ENCODE peak calls at places on chromosomes 12 and 14, in eight cellular contexts. One of them, this sample, is unnamed.

GRCh38 chr12:58728397-58728796 is 191.9 kb downstream of the LRIG3 start:
- DNase-seq in fibroblast of lung: no peak
- DNase-seq in pancreas: no peak
- DNase-seq in body of pancreas: no peak
- DNase-seq in WTC11: no peak
- DNase-seq in BE2C: no peak
- DNase-seq in NB4: no peak
- DNase-seq in lower lobe of right lung: no peak
- DNase-seq in this sample: no peak

GRCh38 chr12:130826151-130826801 is 12.8 kb downstream of the STX2 start:
- DNase-seq in fibroblast of lung: peak
- DNase-seq in pancreas: no peak
- DNase-seq in body of pancreas: peak
- DNase-seq in WTC11: peak
- DNase-seq in BE2C: peak
- DNase-seq in NB4: peak
- DNase-seq in lower lobe of right lung: peak
- DNase-seq in this sample: peak

GRCh38 chr14:89853976-89854693 is 100.4 kb downstream of the EFCAB11 start:
- DNase-seq in fibroblast of lung: no peak
- DNase-seq in pancreas: no peak
- DNase-seq in body of pancreas: no peak
- DNase-seq in WTC11: no peak
- DNase-seq in BE2C: no peak
- DNase-seq in NB4: no peak
- DNase-seq in lower lobe of right lung: no peak
- DNase-seq in this sample: no peak

GRCh38 chr14:66036598-66036997 is 449.6 kb upstream of the CCDC196 start:
- DNase-seq in fibroblast of lung: no peak
- DNase-seq in pancreas: no peak
- DNase-seq in body of pancreas: no peak
- DNase-seq in WTC11: no peak
- DNase-seq in BE2C: no peak
- DNase-seq in NB4: no peak
- DNase-seq in lower lobe of right lung: no peak
- DNase-seq in this sample: no peak

GRCh38 chr12:67661311-67662011 is 12.9 kb downstream of the DYRK2 start:
- DNase-seq in fibroblast of lung: peak
- DNase-seq in pancreas: no peak
- DNase-seq in body of pancreas: no peak
- DNase-seq in WTC11: no peak
- DNase-seq in BE2C: no peak
- DNase-seq in NB4: peak
- DNase-seq in lower lobe of right lung: no peak
- DNase-seq in this sample: no peak

GRCh38 chr14:50013934-50014333 is 102.4 kb downstream of the VCPKMT start:
- DNase-seq in fibroblast of lung: no peak
- DNase-seq in pancreas: no peak
- DNase-seq in body of pancreas: no peak
- DNase-seq in WTC11: no peak
- DNase-seq in BE2C: no peak
- DNase-seq in NB4: no peak
- DNase-seq in lower lobe of right lung: no peak
- DNase-seq in this sample: no peak

GRCh38 chr14:75267141-75267601 is 11.5 kb upstream of the FOS start:
- DNase-seq in fibroblast of lung: peak
- DNase-seq in pancreas: no peak
- DNase-seq in body of pancreas: no peak
- DNase-seq in WTC11: no peak
- DNase-seq in BE2C: no peak
- DNase-seq in NB4: no peak
- DNase-seq in lower lobe of right lung: no peak
- DNase-seq in this sample: no peak

GRCh38 chr14:90760591-90761316 is 55.5 kb downstream of the TTC7B start:
- DNase-seq in fibroblast of lung: peak
- DNase-seq in pancreas: no peak
- DNase-seq in body of pancreas: no peak
- DNase-seq in WTC11: no peak
- DNase-seq in BE2C: peak
- DNase-seq in NB4: peak
- DNase-seq in lower lobe of right lung: no peak
- DNase-seq in this sample: no peak

GRCh38 chr14:105325716-105326567 is 11.4 kb downstream of the PACS2 start:
- DNase-seq in fibroblast of lung: no peak
- DNase-seq in pancreas: peak
- DNase-seq in body of pancreas: no peak
- DNase-seq in WTC11: no peak
- DNase-seq in BE2C: no peak
- DNase-seq in NB4: peak
- DNase-seq in lower lobe of right lung: no peak
- DNase-seq in this sample: no peak

DNA sequence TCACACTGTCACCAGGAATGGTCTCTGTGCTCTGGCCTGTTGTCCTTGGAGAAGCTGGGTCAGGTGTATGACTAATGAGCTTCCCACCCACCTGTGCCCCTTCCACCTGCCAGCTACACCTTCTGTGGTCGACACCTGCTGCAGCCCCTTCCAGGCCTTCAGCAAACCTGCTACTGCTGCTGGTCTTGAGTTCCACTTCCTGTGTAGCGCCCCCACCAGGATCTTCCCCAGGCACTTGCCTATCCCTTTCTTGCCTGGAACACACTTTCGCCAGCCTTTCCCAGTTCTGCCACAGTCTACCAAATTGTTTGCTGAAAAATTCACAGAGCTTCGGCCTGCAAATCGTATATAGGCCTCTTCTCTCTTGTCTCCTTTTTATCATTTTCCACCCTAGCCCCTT is 75.3 kb downstream of the CRACR2A start:
- DNase-seq in fibroblast of lung: no peak
- DNase-seq in pancreas: no peak
- DNase-seq in body of pancreas: no peak
- DNase-seq in WTC11: no peak
- DNase-seq in BE2C: no peak
- DNase-seq in NB4: no peak
- DNase-seq in lower lobe of right lung: no peak
- DNase-seq in this sample: no peak
- TF ChIP-seq CTCF in fibroblast of lung: no peak
- TF ChIP-seq CTCF in pancreas: no peak
- TF ChIP-seq CTCF in body of pancreas: no peak
- TF ChIP-seq CTCF in WTC11: no peak
- TF ChIP-seq CTCF in BE2C: no peak
- TF ChIP-seq CTCF in NB4: no peak
- TF ChIP-seq CTCF in lower lobe of right lung: no peak
- TF ChIP-seq CTCF in this sample: no peak

GRCh38 chr12:28292699-28293098 is 102.4 kb downstream of the CCDC91 start:
- DNase-seq in fibroblast of lung: peak
- DNase-seq in pancreas: no peak
- DNase-seq in body of pancreas: no peak
- DNase-seq in WTC11: no peak
- DNase-seq in BE2C: no peak
- DNase-seq in NB4: no peak
- DNase-seq in lower lobe of right lung: no peak
- DNase-seq in this sample: no peak
- TF ChIP-seq CTCF in fibroblast of lung: no peak
- TF ChIP-seq CTCF in pancreas: no peak
- TF ChIP-seq CTCF in body of pancreas: no peak
- TF ChIP-seq CTCF in WTC11: no peak
- TF ChIP-seq CTCF in BE2C: no peak
- TF ChIP-seq CTCF in NB4: no peak
- TF ChIP-seq CTCF in lower lobe of right lung: no peak
- TF ChIP-seq CTCF in this sample: no peak

GRCh38 chr14:32028599-32028998 is 48.5 kb upstream of the ARHGAP5 start:
- DNase-seq in fibroblast of lung: no peak
- DNase-seq in pancreas: no peak
- DNase-seq in body of pancreas: no peak
- DNase-seq in WTC11: no peak
- DNase-seq in BE2C: no peak
- DNase-seq in NB4: peak
- DNase-seq in lower lobe of right lung: no peak
- DNase-seq in this sample: no peak
- TF ChIP-seq CTCF in fibroblast of lung: no peak
- TF ChIP-seq CTCF in pancreas: no peak
- TF ChIP-seq CTCF in body of pancreas: no peak
- TF ChIP-seq CTCF in WTC11: no peak
- TF ChIP-seq CTCF in BE2C: no peak
- TF ChIP-seq CTCF in NB4: no peak
- TF ChIP-seq CTCF in lower lobe of right lung: no peak
- TF ChIP-seq CTCF in this sample: no peak

DNA sequence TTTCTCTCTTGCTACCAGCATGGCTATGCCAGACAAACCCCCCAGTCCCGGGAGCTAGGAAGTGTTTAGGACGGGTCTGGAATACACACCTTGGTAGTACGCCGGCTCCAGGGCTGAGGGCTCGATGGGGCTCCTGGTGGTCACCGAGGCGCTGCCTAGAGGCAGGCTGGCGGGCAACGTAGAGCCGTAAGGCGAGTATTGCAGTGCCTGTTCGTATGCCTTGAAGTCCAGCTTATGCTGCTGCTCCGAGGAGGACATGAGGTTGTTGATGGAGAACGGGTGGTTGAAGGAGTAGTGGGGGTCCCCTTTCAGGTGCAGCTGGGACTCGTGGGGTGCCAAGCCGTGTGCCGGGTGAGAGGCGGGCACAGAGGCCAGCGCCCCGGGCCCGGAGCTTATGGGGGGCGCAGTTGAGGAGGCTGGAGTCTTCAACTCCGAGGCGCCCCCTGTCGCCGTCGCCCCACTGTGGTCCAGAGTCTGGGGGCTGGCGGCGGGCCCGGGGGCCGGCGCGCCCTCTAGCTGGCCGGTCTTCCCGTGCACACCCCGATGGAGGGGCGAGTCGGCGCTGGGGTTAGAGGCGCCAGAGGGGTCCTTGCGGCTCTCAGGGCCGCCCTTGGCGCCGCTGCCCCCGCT is 3.6 kb downstream of the FOXA1 start:
- DNase-seq in fibroblast of lung: no peak
- DNase-seq in pancreas: no peak
- DNase-seq in body of pancreas: no peak
- DNase-seq in WTC11: peak
- DNase-seq in BE2C: no peak
- DNase-seq in NB4: no peak
- DNase-seq in lower lobe of right lung: peak
- DNase-seq in this sample: peak
- TF ChIP-seq CTCF in fibroblast of lung: no peak
- TF ChIP-seq CTCF in pancreas: no peak
- TF ChIP-seq CTCF in body of pancreas: no peak
- TF ChIP-seq CTCF in WTC11: no peak
- TF ChIP-seq CTCF in BE2C: no peak
- TF ChIP-seq CTCF in NB4: no peak
- TF ChIP-seq CTCF in lower lobe of right lung: peak
- TF ChIP-seq CTCF in this sample: peak

DNA sequence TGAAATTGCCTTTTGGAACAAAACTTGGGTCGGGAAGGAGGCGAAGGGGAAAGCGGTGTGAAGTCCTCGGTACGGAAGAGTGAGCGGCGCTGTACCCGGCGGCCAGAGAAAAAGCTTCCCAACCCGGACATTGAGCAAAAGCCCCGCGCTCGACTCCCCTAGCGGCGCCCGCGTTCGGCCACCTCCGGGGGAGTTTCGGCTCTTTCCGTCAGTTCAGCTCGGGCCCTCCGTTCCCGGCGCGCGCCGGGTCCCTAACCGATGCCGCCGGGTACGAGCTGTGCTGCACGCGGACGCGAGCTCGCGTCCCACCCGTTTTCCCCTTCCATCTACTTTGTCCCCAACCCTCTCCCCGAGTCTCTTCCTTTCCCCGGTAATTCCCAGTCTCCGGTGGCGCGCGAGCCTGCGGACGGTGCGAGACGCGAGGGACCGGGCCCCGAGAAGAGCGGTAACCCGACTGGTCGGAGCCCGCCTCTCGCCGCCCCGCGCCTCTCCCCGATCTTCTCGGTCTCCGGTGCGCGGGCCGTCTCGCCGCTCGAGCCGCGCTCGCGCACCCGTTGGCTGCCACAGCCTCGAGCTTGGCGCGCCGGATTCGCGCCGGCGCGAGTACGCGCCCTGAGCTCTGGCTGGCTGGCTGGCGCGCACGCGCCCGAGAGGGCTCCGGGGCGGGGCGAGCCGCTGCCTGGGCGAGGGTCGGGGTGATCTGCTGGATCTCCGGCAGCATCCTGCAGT is 446 bp upstream of the SPATS2 start:
- DNase-seq in fibroblast of lung: peak
- DNase-seq in pancreas: peak
- DNase-seq in body of pancreas: peak
- DNase-seq in WTC11: peak
- DNase-seq in BE2C: peak
- DNase-seq in NB4: peak
- DNase-seq in lower lobe of right lung: peak
- DNase-seq in this sample: peak
- TF ChIP-seq CTCF in fibroblast of lung: peak
- TF ChIP-seq CTCF in pancreas: no peak
- TF ChIP-seq CTCF in body of pancreas: peak
- TF ChIP-seq CTCF in WTC11: no peak
- TF ChIP-seq CTCF in BE2C: peak
- TF ChIP-seq CTCF in NB4: peak
- TF ChIP-seq CTCF in lower lobe of right lung: peak
- TF ChIP-seq CTCF in this sample: no peak

DNA sequence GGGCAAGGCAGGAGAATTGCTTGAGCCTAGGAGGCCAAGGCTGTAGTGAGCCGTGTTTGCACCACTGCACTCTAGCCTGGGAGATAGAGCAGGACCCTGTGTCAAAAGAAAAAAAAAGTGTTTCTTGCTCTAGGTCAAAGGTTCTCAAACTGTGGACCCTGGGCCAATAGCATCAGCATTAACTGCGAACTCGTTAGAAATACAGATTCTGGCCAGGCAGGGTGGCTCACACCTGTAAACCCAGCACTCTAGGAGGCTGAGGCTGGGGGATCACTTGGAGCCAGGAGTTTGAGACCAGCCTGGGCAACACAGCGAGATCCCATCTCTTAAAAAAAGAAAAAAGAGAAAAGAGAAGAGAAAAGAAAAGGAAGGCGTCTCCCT is 858 bp downstream of the RILPL2 start:
- DNase-seq in fibroblast of lung: no peak
- DNase-seq in pancreas: no peak
- DNase-seq in body of pancreas: no peak
- DNase-seq in WTC11: no peak
- DNase-seq in BE2C: no peak
- DNase-seq in NB4: no peak
- DNase-seq in lower lobe of right lung: no peak
- DNase-seq in this sample: no peak
- TF ChIP-seq CTCF in fibroblast of lung: no peak
- TF ChIP-seq CTCF in pancreas: no peak
- TF ChIP-seq CTCF in body of pancreas: no peak
- TF ChIP-seq CTCF in WTC11: no peak
- TF ChIP-seq CTCF in BE2C: no peak
- TF ChIP-seq CTCF in NB4: no peak
- TF ChIP-seq CTCF in lower lobe of right lung: no peak
- TF ChIP-seq CTCF in this sample: no peak

This sample was measured in nephron progenitor cell.